ENCODE peak calls at places on chromosomes 12 and 14, in six cellular contexts. One of them, this sample, is unnamed.

GRCh38 chr14:80507292-80507869 is 296.1 kb upstream of the DIO2 start:
- DNase-seq in dorsolateral prefrontal cortex: no peak
- DNase-seq in HCT116: no peak
- DNase-seq in upper lobe of right lung: no peak
- DNase-seq in activated B cell treated with CpG ODN at 0.5 μM for 24 hours: no peak
- DNase-seq in adrenal gland: no peak
- DNase-seq in this sample: no peak

GRCh38 chr12:50765325-50765911 is 1.5 kb downstream of the ATF1 start:
- DNase-seq in dorsolateral prefrontal cortex: peak
- DNase-seq in HCT116: no peak
- DNase-seq in upper lobe of right lung: no peak
- DNase-seq in activated B cell treated with CpG ODN at 0.5 μM for 24 hours: no peak
- DNase-seq in adrenal gland: peak
- DNase-seq in this sample: no peak

GRCh38 chr14:103721334-103722120 is 5.9 kb downstream of the ZFYVE21 start:
- DNase-seq in dorsolateral prefrontal cortex: no peak
- DNase-seq in HCT116: peak
- DNase-seq in upper lobe of right lung: no peak
- DNase-seq in activated B cell treated with CpG ODN at 0.5 μM for 24 hours: no peak
- DNase-seq in adrenal gland: no peak
- DNase-seq in this sample: no peak

GRCh38 chr14:97266653-97267052 is 469.5 kb downstream of the VRK1 start:
- DNase-seq in dorsolateral prefrontal cortex: no peak
- DNase-seq in HCT116: peak
- DNase-seq in upper lobe of right lung: no peak
- DNase-seq in activated B cell treated with CpG ODN at 0.5 μM for 24 hours: no peak
- DNase-seq in adrenal gland: peak
- DNase-seq in this sample: no peak

GRCh38 chr12:120183211-120183631 is 11.3 kb downstream of the GCN1 start:
- DNase-seq in dorsolateral prefrontal cortex: no peak
- DNase-seq in HCT116: no peak
- DNase-seq in upper lobe of right lung: no peak
- DNase-seq in activated B cell treated with CpG ODN at 0.5 μM for 24 hours: no peak
- DNase-seq in adrenal gland: no peak
- DNase-seq in this sample: no peak

GRCh38 chr14:100067971-100068959 is 3.0 kb downstream of the EVL start:
- DNase-seq in dorsolateral prefrontal cortex: no peak
- DNase-seq in HCT116: peak
- DNase-seq in upper lobe of right lung: peak
- DNase-seq in activated B cell treated with CpG ODN at 0.5 μM for 24 hours: peak
- DNase-seq in adrenal gland: peak
- DNase-seq in this sample: peak

GRCh38 chr12:76920182-76921014 is 41.6 kb upstream of the CSRP2 start:
- DNase-seq in dorsolateral prefrontal cortex: no peak
- DNase-seq in HCT116: no peak
- DNase-seq in upper lobe of right lung: no peak
- DNase-seq in activated B cell treated with CpG ODN at 0.5 μM for 24 hours: no peak
- DNase-seq in adrenal gland: no peak
- DNase-seq in this sample: no peak

GRCh38 chr12:69008510-69008909 is 75.5 kb upstream of the CPM start:
- DNase-seq in dorsolateral prefrontal cortex: no peak
- DNase-seq in HCT116: no peak
- DNase-seq in upper lobe of right lung: no peak
- DNase-seq in activated B cell treated with CpG ODN at 0.5 μM for 24 hours: no peak
- DNase-seq in adrenal gland: no peak
- DNase-seq in this sample: no peak

GRCh38 chr12:104219361-104219892 is 3.8 kb downstream of the TXNRD1 start:
- DNase-seq in dorsolateral prefrontal cortex: no peak
- DNase-seq in HCT116: peak
- DNase-seq in upper lobe of right lung: no peak
- DNase-seq in activated B cell treated with CpG ODN at 0.5 μM for 24 hours: no peak
- DNase-seq in adrenal gland: peak
- DNase-seq in this sample: peak

GRCh38 chr12:47808574-47809380 is 10.9 kb downstream of the HDAC7 start:
- DNase-seq in dorsolateral prefrontal cortex: no peak
- DNase-seq in HCT116: no peak
- DNase-seq in upper lobe of right lung: no peak
- DNase-seq in activated B cell treated with CpG ODN at 0.5 μM for 24 hours: no peak
- DNase-seq in adrenal gland: no peak
- DNase-seq in this sample: no peak

GRCh38 chr14:23951590-23952143 is 1.9 kb upstream of the DHRS4 start:
- DNase-seq in dorsolateral prefrontal cortex: no peak
- DNase-seq in HCT116: no peak
- DNase-seq in upper lobe of right lung: no peak
- DNase-seq in activated B cell treated with CpG ODN at 0.5 μM for 24 hours: no peak
- DNase-seq in adrenal gland: no peak
- DNase-seq in this sample: no peak

GRCh38 chr12:131599214-131600159 is 111.4 kb upstream of the SFSWAP start:
- DNase-seq in dorsolateral prefrontal cortex: no peak
- DNase-seq in HCT116: no peak
- DNase-seq in upper lobe of right lung: no peak
- DNase-seq in activated B cell treated with CpG ODN at 0.5 μM for 24 hours: no peak
- DNase-seq in adrenal gland: no peak
- DNase-seq in this sample: no peak

GRCh38 chr12:31958601-31959000 is 614 bp upstream of the RESF1 start:
- DNase-seq in dorsolateral prefrontal cortex: no peak
- DNase-seq in HCT116: no peak
- DNase-seq in upper lobe of right lung: no peak
- DNase-seq in activated B cell treated with CpG ODN at 0.5 μM for 24 hours: no peak
- DNase-seq in adrenal gland: no peak
- DNase-seq in this sample: no peak

GRCh38 chr14:21053184-21054122 is 4.2 kb upstream of the RNASE8 start:
- DNase-seq in dorsolateral prefrontal cortex: no peak
- DNase-seq in HCT116: no peak
- DNase-seq in upper lobe of right lung: no peak
- DNase-seq in activated B cell treated with CpG ODN at 0.5 μM for 24 hours: no peak
- DNase-seq in adrenal gland: no peak
- DNase-seq in this sample: no peak

GRCh38 chr14:73258845-73259611 is 21.7 kb downstream of the PAPLN start:
- DNase-seq in dorsolateral prefrontal cortex: no peak
- DNase-seq in HCT116: no peak
- DNase-seq in upper lobe of right lung: no peak
- DNase-seq in activated B cell treated with CpG ODN at 0.5 μM for 24 hours: peak
- DNase-seq in adrenal gland: no peak
- DNase-seq in this sample: no peak

GRCh38 chr12:26890784-26891183 is 47.0 kb downstream of the INTS13 start:
- DNase-seq in dorsolateral prefrontal cortex: no peak
- DNase-seq in HCT116: no peak
- DNase-seq in upper lobe of right lung: no peak
- DNase-seq in activated B cell treated with CpG ODN at 0.5 μM for 24 hours: no peak
- DNase-seq in adrenal gland: no peak
- DNase-seq in this sample: no peak

GRCh38 chr12:21323736-21324135 is 11.0 kb downstream of the SLCO1A2 start:
- DNase-seq in dorsolateral prefrontal cortex: no peak
- DNase-seq in HCT116: no peak
- DNase-seq in upper lobe of right lung: no peak
- DNase-seq in activated B cell treated with CpG ODN at 0.5 μM for 24 hours: no peak
- DNase-seq in adrenal gland: no peak
- DNase-seq in this sample: no peak

GRCh38 chr12:25817166-25817565 is 141.3 kb upstream of the RASSF8 start:
- DNase-seq in dorsolateral prefrontal cortex: no peak
- DNase-seq in HCT116: no peak
- DNase-seq in upper lobe of right lung: no peak
- DNase-seq in activated B cell treated with CpG ODN at 0.5 μM for 24 hours: no peak
- DNase-seq in adrenal gland: no peak
- DNase-seq in this sample: no peak

GRCh38 chr12:6826734-6827436 is 1.3 kb upstream of the P3H3 start:
- DNase-seq in dorsolateral prefrontal cortex: no peak
- DNase-seq in HCT116: no peak
- DNase-seq in upper lobe of right lung: no peak
- DNase-seq in activated B cell treated with CpG ODN at 0.5 μM for 24 hours: no peak
- DNase-seq in adrenal gland: no peak
- DNase-seq in this sample: no peak

GRCh38 chr12:5083955-5084849 is 40.5 kb downstream of the KCNA5 start:
- DNase-seq in dorsolateral prefrontal cortex: peak
- DNase-seq in HCT116: peak
- DNase-seq in upper lobe of right lung: no peak
- DNase-seq in activated B cell treated with CpG ODN at 0.5 μM for 24 hours: no peak
- DNase-seq in adrenal gland: no peak
- DNase-seq in this sample: peak

GRCh38 chr14:91745329-91745728 is 13.4 kb upstream of the CATSPERB start:
- DNase-seq in dorsolateral prefrontal cortex: no peak
- DNase-seq in HCT116: no peak
- DNase-seq in upper lobe of right lung: no peak
- DNase-seq in activated B cell treated with CpG ODN at 0.5 μM for 24 hours: no peak
- DNase-seq in adrenal gland: no peak
- DNase-seq in this sample: no peak

GRCh38 chr14:54497224-54497623 is 8.4 kb upstream of the GMFB start:
- DNase-seq in dorsolateral prefrontal cortex: no peak
- DNase-seq in HCT116: no peak
- DNase-seq in upper lobe of right lung: no peak
- DNase-seq in activated B cell treated with CpG ODN at 0.5 μM for 24 hours: no peak
- DNase-seq in adrenal gland: no peak
- DNase-seq in this sample: no peak

GRCh38 chr14:54490448-54490805 is 1.6 kb upstream of the GMFB start:
- DNase-seq in dorsolateral prefrontal cortex: no peak
- DNase-seq in HCT116: no peak
- DNase-seq in upper lobe of right lung: no peak
- DNase-seq in activated B cell treated with CpG ODN at 0.5 μM for 24 hours: no peak
- DNase-seq in adrenal gland: no peak
- DNase-seq in this sample: no peak

GRCh38 chr14:54489318-54489683 is 521 bp upstream of the GMFB start:
- DNase-seq in dorsolateral prefrontal cortex: no peak
- DNase-seq in HCT116: no peak
- DNase-seq in upper lobe of right lung: no peak
- DNase-seq in activated B cell treated with CpG ODN at 0.5 μM for 24 hours: no peak
- DNase-seq in adrenal gland: no peak
- DNase-seq in this sample: no peak

GRCh38 chr14:54489731-54490447 is 1.1 kb upstream of the GMFB start:
- DNase-seq in dorsolateral prefrontal cortex: no peak
- DNase-seq in HCT116: no peak
- DNase-seq in upper lobe of right lung: no peak
- DNase-seq in activated B cell treated with CpG ODN at 0.5 μM for 24 hours: no peak
- DNase-seq in adrenal gland: no peak
- DNase-seq in this sample: no peak

GRCh38 chr14:54493293-54493692 is 4.5 kb upstream of the GMFB start:
- DNase-seq in dorsolateral prefrontal cortex: no peak
- DNase-seq in HCT116: no peak
- DNase-seq in upper lobe of right lung: no peak
- DNase-seq in activated B cell treated with CpG ODN at 0.5 μM for 24 hours: no peak
- DNase-seq in adrenal gland: peak
- DNase-seq in this sample: no peak
- TF ChIP-seq CTCF in dorsolateral prefrontal cortex: no peak
- TF ChIP-seq CTCF in HCT116: peak
- TF ChIP-seq CTCF in upper lobe of right lung: no peak
- TF ChIP-seq CTCF in activated B cell treated with CpG ODN at 0.5 μM for 24 hours: no peak
- TF ChIP-seq CTCF in adrenal gland: no peak
- TF ChIP-seq CTCF in this sample: peak

DNA sequence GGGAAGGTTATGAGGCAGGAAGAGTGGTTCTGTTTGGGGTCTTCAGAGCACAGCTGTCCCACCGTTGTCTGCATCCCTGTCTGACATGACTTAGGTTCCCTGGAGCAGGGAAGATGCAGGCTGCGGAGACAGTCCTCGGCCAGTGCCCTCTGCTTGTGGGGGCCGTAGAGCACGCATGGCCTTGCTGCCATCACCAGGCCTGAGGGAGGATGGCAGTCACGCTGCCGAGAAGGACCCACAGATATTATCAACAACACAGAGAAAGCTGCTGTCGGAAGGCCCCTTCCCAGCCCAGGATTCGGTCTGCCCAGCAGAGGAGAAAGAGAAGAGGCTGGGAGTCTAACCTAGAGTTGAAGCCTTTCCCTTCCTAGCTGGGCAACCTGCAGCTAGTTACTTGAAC is 35.0 kb downstream of the ERH start:
- DNase-seq in dorsolateral prefrontal cortex: peak
- DNase-seq in HCT116: no peak
- DNase-seq in upper lobe of right lung: no peak
- DNase-seq in activated B cell treated with CpG ODN at 0.5 μM for 24 hours: no peak
- DNase-seq in adrenal gland: peak
- DNase-seq in this sample: no peak
- TF ChIP-seq CTCF in dorsolateral prefrontal cortex: peak
- TF ChIP-seq CTCF in HCT116: no peak
- TF ChIP-seq CTCF in upper lobe of right lung: peak
- TF ChIP-seq CTCF in activated B cell treated with CpG ODN at 0.5 μM for 24 hours: no peak
- TF ChIP-seq CTCF in adrenal gland: peak
- TF ChIP-seq CTCF in this sample: no peak

GRCh38 chr12:28032811-28033537 is 60.4 kb upstream of the PTHLH start:
- DNase-seq in dorsolateral prefrontal cortex: no peak
- DNase-seq in HCT116: no peak
- DNase-seq in upper lobe of right lung: no peak
- DNase-seq in activated B cell treated with CpG ODN at 0.5 μM for 24 hours: no peak
- DNase-seq in adrenal gland: no peak
- DNase-seq in this sample: peak

GRCh38 chr12:28033538-28033915 is 61.0 kb upstream of the PTHLH start:
- DNase-seq in dorsolateral prefrontal cortex: no peak
- DNase-seq in HCT116: no peak
- DNase-seq in upper lobe of right lung: no peak
- DNase-seq in activated B cell treated with CpG ODN at 0.5 μM for 24 hours: no peak
- DNase-seq in adrenal gland: no peak
- DNase-seq in this sample: peak

GRCh38 chr12:28035483-28035882 is 63.0 kb upstream of the PTHLH start:
- DNase-seq in dorsolateral prefrontal cortex: no peak
- DNase-seq in HCT116: no peak
- DNase-seq in upper lobe of right lung: no peak
- DNase-seq in activated B cell treated with CpG ODN at 0.5 μM for 24 hours: no peak
- DNase-seq in adrenal gland: no peak
- DNase-seq in this sample: no peak

GRCh38 chr12:28040251-28040650 is 67.7 kb upstream of the PTHLH start:
- DNase-seq in dorsolateral prefrontal cortex: no peak
- DNase-seq in HCT116: no peak
- DNase-seq in upper lobe of right lung: no peak
- DNase-seq in activated B cell treated with CpG ODN at 0.5 μM for 24 hours: no peak
- DNase-seq in adrenal gland: no peak
- DNase-seq in this sample: no peak

DNA sequence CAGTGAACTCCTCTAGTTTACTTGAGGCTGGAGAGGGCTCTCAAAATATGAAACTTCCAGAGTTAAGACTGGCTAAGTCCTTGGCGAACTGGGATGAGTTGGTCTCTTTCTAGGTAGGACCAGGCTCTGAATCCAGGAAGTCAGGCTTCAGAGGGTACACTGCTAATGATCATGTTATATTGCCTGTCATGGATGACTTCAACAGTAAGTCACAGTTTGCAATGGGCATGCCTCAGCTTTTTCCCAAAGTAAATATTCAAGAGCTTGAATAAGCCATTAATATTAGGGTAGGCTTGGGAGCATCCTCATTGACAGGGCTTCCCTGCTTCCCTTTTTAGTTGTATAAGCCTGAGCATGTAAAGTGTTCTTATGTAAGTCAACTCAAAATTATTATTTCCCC is 61.7 kb upstream of the PTHLH start:
- DNase-seq in dorsolateral prefrontal cortex: no peak
- DNase-seq in HCT116: no peak
- DNase-seq in upper lobe of right lung: no peak
- DNase-seq in activated B cell treated with CpG ODN at 0.5 μM for 24 hours: no peak
- DNase-seq in adrenal gland: no peak
- DNase-seq in this sample: no peak
- TF ChIP-seq CTCF in dorsolateral prefrontal cortex: no peak
- TF ChIP-seq CTCF in HCT116: no peak
- TF ChIP-seq CTCF in upper lobe of right lung: no peak
- TF ChIP-seq CTCF in activated B cell treated with CpG ODN at 0.5 μM for 24 hours: no peak
- TF ChIP-seq CTCF in adrenal gland: no peak
- TF ChIP-seq CTCF in this sample: no peak

DNA sequence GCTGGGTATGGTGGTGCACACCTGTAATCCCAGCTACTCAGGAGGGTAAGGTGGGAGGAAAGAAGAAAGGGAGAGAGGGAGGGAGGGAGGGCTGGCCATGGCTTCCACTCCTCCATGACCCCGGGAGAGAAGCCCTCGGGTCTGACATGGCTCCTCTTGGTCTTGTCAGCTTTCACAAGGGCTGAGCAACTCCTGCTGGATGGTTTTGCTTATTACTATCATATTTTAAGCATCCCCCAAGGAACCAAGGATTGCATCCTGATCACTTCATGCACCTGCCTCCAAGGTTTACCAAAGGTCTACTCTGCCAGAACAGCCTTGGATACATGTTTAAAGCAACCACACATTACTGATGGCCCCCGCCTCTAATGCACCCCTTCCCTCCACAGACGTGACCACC is 28.0 kb upstream of the NCOR2 start:
- DNase-seq in dorsolateral prefrontal cortex: no peak
- DNase-seq in HCT116: no peak
- DNase-seq in upper lobe of right lung: no peak
- DNase-seq in activated B cell treated with CpG ODN at 0.5 μM for 24 hours: no peak
- DNase-seq in adrenal gland: no peak
- DNase-seq in this sample: no peak
- TF ChIP-seq CTCF in dorsolateral prefrontal cortex: no peak
- TF ChIP-seq CTCF in HCT116: no peak
- TF ChIP-seq CTCF in upper lobe of right lung: no peak
- TF ChIP-seq CTCF in activated B cell treated with CpG ODN at 0.5 μM for 24 hours: no peak
- TF ChIP-seq CTCF in adrenal gland: no peak
- TF ChIP-seq CTCF in this sample: no peak